ENCODE peak calls at places on chromosome 11, in four cellular contexts. Z, O, P and E are unnamed samples.

GRCh38 chr11:9099617-9100016 is 8.2 kb upstream of the SCUBE2 start:
- DNase-seq in Z (no peak), O (no peak), P (no peak), E (no peak)

GRCh38 chr11:123060265-123061000 is 1.5 kb downstream of the HSPA8 start:
- DNase-seq in Z (no peak), O (no peak), P (no peak), E (no peak)

GRCh38 chr11:68583047-68583446 is 101.3 kb upstream of the GAL start:
- DNase-seq in Z (no peak), O (no peak), P (no peak), E (no peak)

GRCh38 chr11:88849368-88849767 is 216.4 kb downstream of the GRM5 start:
- DNase-seq in Z (no peak), O (no peak), P (no peak), E (no peak)

GRCh38 chr11:6531267-6531752 is 34.2 kb downstream of the DNHD1 start:
- DNase-seq in Z (no peak), O (no peak), P (no peak), E (peak)

GRCh38 chr11:13118194-13118593 is 109.1 kb downstream of the RASSF10 start:
- DNase-seq in Z (no peak), O (no peak), P (no peak), E (peak)

GRCh38 chr11:131904756-131905155 is 534.3 kb downstream of the NTM start:
- DNase-seq in Z (no peak), O (no peak), P (no peak), E (no peak)

GRCh38 chr11:14300661-14301304 is 58.2 kb downstream of the RRAS2 start:
- DNase-seq in Z (peak), O (no peak), P (no peak), E (peak)

GRCh38 chr11:64208086-64208795 is 1.7 kb downstream of the FERMT3 start:
- DNase-seq in Z (no peak), O (no peak), P (peak), E (no peak)
- H3K27ac ChIP-seq in Z (peak), O (peak), P (peak), E (no peak)

GRCh38 chr11:27699926-27700350 is 317 bp downstream of the BDNF start:
- DNase-seq in Z (no peak), O (no peak), P (peak), E (no peak)

GRCh38 chr11:27699242-27699925 is 871 bp downstream of the BDNF start:
- DNase-seq in Z (no peak), O (no peak), P (no peak), E (peak)

GRCh38 chr11:27700351-27701261 is at the start of gene BDNF:
- DNase-seq in Z (no peak), O (no peak), P (no peak), E (no peak)

GRCh38 chr11:27703453-27703852 is 3.2 kb upstream of the BDNF start:
- DNase-seq in Z (no peak), O (no peak), P (no peak), E (no peak)

GRCh38 chr11:27701262-27702105 is 1.2 kb upstream of the BDNF start:
- DNase-seq in Z (no peak), O (peak), P (peak), E (peak)
- H3K27ac ChIP-seq in Z (no peak), O (no peak), P (no peak), E (no peak)

GRCh38 chr11:66902486-66903177 is 45.8 kb downstream of the LRFN4 start:
- DNase-seq in Z (no peak), O (no peak), P (no peak), E (no peak)
- H3K27ac ChIP-seq in Z (no peak), O (no peak), P (no peak), E (no peak)

GRCh38 chr11:19777032-19777341 is 64.3 kb downstream of the NAV2 start:
- DNase-seq in Z (peak), O (no peak), P (no peak), E (no peak)

GRCh38 chr11:19779740-19780139 is 67.1 kb downstream of the NAV2 start:
- DNase-seq in Z (no peak), O (no peak), P (no peak), E (peak)

GRCh38 chr11:19775622-19776021 is 63.0 kb downstream of the NAV2 start:
- DNase-seq in Z (no peak), O (no peak), P (no peak), E (no peak)

GRCh38 chr11:19774817-19775600 is 62.4 kb downstream of the NAV2 start:
- DNase-seq in Z (no peak), O (no peak), P (no peak), E (no peak)

DNA sequence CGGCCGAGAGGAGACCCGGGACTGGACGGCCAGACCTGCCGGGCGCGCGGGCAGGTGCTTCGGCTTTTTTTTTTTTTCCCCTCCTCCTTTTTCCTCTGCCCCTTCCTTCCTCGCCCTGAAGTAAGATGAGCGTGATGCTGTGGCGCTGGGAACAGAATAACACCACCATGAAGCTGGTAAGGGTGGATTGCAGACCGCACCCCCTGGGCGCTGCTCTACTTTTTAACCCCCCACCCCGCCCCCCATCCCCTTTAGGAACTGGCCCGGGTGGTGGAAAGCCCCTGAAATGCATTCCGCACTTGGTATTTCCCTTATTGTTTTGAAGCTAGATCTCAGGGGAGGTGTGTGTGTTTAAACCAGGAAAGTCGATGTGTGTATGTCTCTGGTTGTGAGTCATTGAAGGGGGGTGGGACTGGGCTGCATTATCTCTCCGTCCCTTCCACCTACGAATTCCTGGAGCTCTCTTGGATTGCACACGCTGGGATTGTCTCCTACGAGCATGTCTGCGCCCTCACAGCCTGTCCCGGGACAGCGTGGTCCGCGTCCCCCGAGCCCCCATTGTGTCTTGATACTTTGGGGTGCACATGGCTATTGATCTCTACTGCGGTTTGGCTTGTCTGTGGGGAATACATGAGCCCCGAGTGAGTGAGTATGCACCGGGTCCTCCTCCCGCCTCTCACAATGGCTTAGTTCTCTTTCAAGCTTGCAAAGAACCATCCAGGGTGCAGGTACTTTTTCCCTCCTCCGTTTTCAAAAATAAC is 64.9 kb downstream of the NAV2 start:
- DNase-seq in Z (peak), O (no peak), P (no peak), E (peak)
- H3K27ac ChIP-seq in Z (peak), O (no peak), P (no peak), E (peak)

GRCh38 chr11:66119348-66120133 is 49.5 kb downstream of the PACS1 start:
- DNase-seq in Z (peak), O (no peak), P (no peak), E (peak)
- H3K27ac ChIP-seq in Z (peak), O (peak), P (peak), E (peak)